ENCODE peak calls at places on chromosomes 4 and X, in four cellular contexts. One of them, this sample, is unnamed.

GRCh38 chr4:57139783-57140182 is 29.6 kb upstream of the IGFBP7 start:
- DNase-seq in cardiac muscle cell: no peak
- DNase-seq in adrenal gland: no peak
- DNase-seq in GDM1: no peak
- DNase-seq in this sample: no peak

GRCh38 chr4:105147226-105148151 is 813 bp downstream of the TET2 start:
- DNase-seq in cardiac muscle cell: peak; percentile 66
- DNase-seq in adrenal gland: peak; percentile 24
- DNase-seq in GDM1: peak; percentile 23
- DNase-seq in this sample: peak; percentile 73

GRCh38 chr4:107035711-107036601 is at the start of gene DKK2:
- DNase-seq in cardiac muscle cell: peak; percentile 45
- DNase-seq in adrenal gland: no peak
- DNase-seq in GDM1: no peak
- DNase-seq in this sample: peak; percentile 49

GRCh38 chrX:41332005-41332404 is 2.0 kb upstream of the DDX3X start:
- DNase-seq in cardiac muscle cell: no peak
- DNase-seq in adrenal gland: no peak
- DNase-seq in GDM1: no peak
- DNase-seq in this sample: no peak

GRCh38 chr4:102598759-102599379 is 97.7 kb downstream of the NFKB1 start:
- DNase-seq in cardiac muscle cell: no peak
- DNase-seq in adrenal gland: no peak
- DNase-seq in GDM1: no peak
- DNase-seq in this sample: no peak

GRCh38 chrX:84339507-84340364 is 151.7 kb upstream of the RPS6KA6 start:
- DNase-seq in cardiac muscle cell: peak; percentile 40
- DNase-seq in adrenal gland: no peak
- DNase-seq in GDM1: no peak
- DNase-seq in this sample: no peak

GRCh38 chr4:83852085-83852451 is 316.2 kb downstream of the GPAT3 start:
- DNase-seq in cardiac muscle cell: no peak
- DNase-seq in adrenal gland: no peak
- DNase-seq in GDM1: no peak
- DNase-seq in this sample: no peak

GRCh38 chrX:33277046-33277445 is 65.7 kb upstream of the DMD start:
- DNase-seq in cardiac muscle cell: no peak
- DNase-seq in adrenal gland: no peak
- DNase-seq in GDM1: no peak
- DNase-seq in this sample: no peak

GRCh38 chrX:150844016-150844415 is 54.5 kb downstream of the CD99L2 start:
- DNase-seq in cardiac muscle cell: no peak
- DNase-seq in adrenal gland: no peak
- DNase-seq in GDM1: no peak
- DNase-seq in this sample: no peak

GRCh38 chr4:77047037-77047436 is 28.8 kb downstream of the CCNI start:
- DNase-seq in cardiac muscle cell: no peak
- DNase-seq in adrenal gland: no peak
- DNase-seq in GDM1: no peak
- DNase-seq in this sample: no peak

GRCh38 chrX:112874140-112874539 is 33.5 kb upstream of the AMOT start:
- DNase-seq in cardiac muscle cell: no peak
- DNase-seq in adrenal gland: no peak
- DNase-seq in GDM1: no peak
- DNase-seq in this sample: no peak

GRCh38 chrX:1903380-1903935 is 288.6 kb downstream of the ASMT start:
- DNase-seq in cardiac muscle cell: no peak
- DNase-seq in adrenal gland: no peak
- DNase-seq in GDM1: no peak
- DNase-seq in this sample: no peak

GRCh38 chrX:41556958-41557357 is 109.8 kb downstream of the NYX start:
- DNase-seq in cardiac muscle cell: no peak
- DNase-seq in adrenal gland: no peak
- DNase-seq in GDM1: no peak
- DNase-seq in this sample: no peak

GRCh38 chr4:77308843-77309242 is 151.8 kb downstream of the CCNG2 start:
- DNase-seq in cardiac muscle cell: peak; percentile 29
- DNase-seq in adrenal gland: no peak
- DNase-seq in GDM1: peak; percentile 7
- DNase-seq in this sample: no peak

GRCh38 chr4:7821245-7822165 is 118.2 kb downstream of the AFAP1 start:
- DNase-seq in cardiac muscle cell: no peak
- DNase-seq in adrenal gland: no peak
- DNase-seq in GDM1: no peak
- DNase-seq in this sample: no peak

GRCh38 chr4:104344342-104344980 is 150.2 kb downstream of the CXXC4 start:
- DNase-seq in cardiac muscle cell: no peak
- DNase-seq in adrenal gland: no peak
- DNase-seq in GDM1: no peak
- DNase-seq in this sample: no peak

GRCh38 chrX:140664939-140665338 is 44.6 kb upstream of the LINC00632 start:
- DNase-seq in cardiac muscle cell: peak; percentile 10
- DNase-seq in adrenal gland: no peak
- DNase-seq in GDM1: no peak
- DNase-seq in this sample: peak; percentile 22

GRCh38 chrX:75673468-75673867 is 111.6 kb downstream of the MAGEE2 start:
- DNase-seq in cardiac muscle cell: no peak
- DNase-seq in adrenal gland: no peak
- DNase-seq in GDM1: no peak
- DNase-seq in this sample: no peak

GRCh38 chrX:8627796-8628195 is 104.1 kb downstream of the ANOS1 start:
- DNase-seq in cardiac muscle cell: no peak
- DNase-seq in adrenal gland: no peak
- DNase-seq in GDM1: no peak
- DNase-seq in this sample: no peak

GRCh38 chrX:135463937-135464336 is 42.2 kb downstream of the SMIM10L2A start:
- DNase-seq in cardiac muscle cell: no peak
- DNase-seq in adrenal gland: no peak
- DNase-seq in GDM1: no peak
- DNase-seq in this sample: no peak

GRCh38 chrX:153739754-153740486 is 15.3 kb downstream of the ABCD1 start:
- DNase-seq in cardiac muscle cell: no peak
- DNase-seq in adrenal gland: no peak
- DNase-seq in GDM1: no peak
- DNase-seq in this sample: no peak

GRCh38 chrX:24369816-24370215 is 9.4 kb downstream of the SUPT20HL1 start:
- DNase-seq in cardiac muscle cell: no peak
- DNase-seq in adrenal gland: no peak
- DNase-seq in GDM1: no peak
- DNase-seq in this sample: no peak

GRCh38 chr4:99062120-99062519 is 26.5 kb downstream of the ADH5 start:
- DNase-seq in cardiac muscle cell: peak; percentile 73
- DNase-seq in adrenal gland: no peak
- DNase-seq in GDM1: no peak
- DNase-seq in this sample: no peak

GRCh38 chr4:90456891-90457290 is 329.7 kb downstream of the CCSER1 start:
- DNase-seq in cardiac muscle cell: no peak
- DNase-seq in adrenal gland: no peak
- DNase-seq in GDM1: no peak
- DNase-seq in this sample: no peak

GRCh38 chr4:179586460-179586859 is 2144.2 kb upstream of the AGA start:
- DNase-seq in cardiac muscle cell: no peak
- DNase-seq in adrenal gland: no peak
- DNase-seq in GDM1: no peak
- DNase-seq in this sample: no peak

GRCh38 chr4:87150498-87151261 is 69.7 kb downstream of the KLHL8 start:
- DNase-seq in cardiac muscle cell: peak; percentile 79
- DNase-seq in adrenal gland: peak; percentile 44
- DNase-seq in GDM1: peak; percentile 38
- DNase-seq in this sample: peak; percentile 74

GRCh38 chr4:82921795-82922194 is 21.3 kb downstream of the THAP9 start:
- DNase-seq in cardiac muscle cell: no peak
- DNase-seq in adrenal gland: no peak
- DNase-seq in GDM1: no peak
- DNase-seq in this sample: no peak

GRCh38 chrX:123489011-123489410 is 243.8 kb downstream of the THOC2 start:
- DNase-seq in cardiac muscle cell: no peak
- DNase-seq in adrenal gland: no peak
- DNase-seq in GDM1: no peak
- DNase-seq in this sample: no peak

GRCh38 chrX:107776649-107777535 is 641 bp upstream of the NCBP2L start:
- DNase-seq in cardiac muscle cell: peak; percentile 94
- DNase-seq in adrenal gland: peak; percentile 84
- DNase-seq in GDM1: peak; percentile 73
- DNase-seq in this sample: peak; percentile 83

GRCh38 chr4:88526221-88526815 is 2.7 kb upstream of the PYURF start:
- DNase-seq in cardiac muscle cell: no peak
- DNase-seq in adrenal gland: peak; percentile 22
- DNase-seq in GDM1: no peak
- DNase-seq in this sample: no peak

GRCh38 chrX:56728752-56729151 is 291 bp upstream of the NBDY start:
- DNase-seq in cardiac muscle cell: peak; percentile 38
- DNase-seq in adrenal gland: peak; percentile 17
- DNase-seq in GDM1: no peak
- DNase-seq in this sample: no peak

GRCh38 chr4:108884596-108884995 is 121.7 kb upstream of the ETNPPL start:
- DNase-seq in cardiac muscle cell: no peak
- DNase-seq in adrenal gland: no peak
- DNase-seq in GDM1: no peak
- DNase-seq in this sample: no peak

GRCh38 chr4:123843137-123843536 is 446.5 kb downstream of the SPRY1 start:
- DNase-seq in cardiac muscle cell: no peak
- DNase-seq in adrenal gland: no peak
- DNase-seq in GDM1: no peak
- DNase-seq in this sample: no peak